ENCODE peak calls at places on chromosomes 13 and 19, in five cellular contexts. B is left ventricle myocardium inferior, G is tibial nerve, H is WERI-Rb-1, V is neural progenitor cell. Y is an unnamed sample. For H3K36me3, the result is how much of the 10 kb centered on the place peaks cover.

GRCh38 chr13:112188298-112188610 is 121.3 kb downstream of the SOX1 start:
- DNase-seq in G (no peak), H (no peak), B (no peak), V (no peak), Y (no peak)

GRCh38 chr19:49890349-49891311 is 6.1 kb downstream of the IL4I1 start:
- DNase-seq in V (peak), H (no peak), G (no peak), B (no peak), Y (no peak)

GRCh38 chr13:113629814-113630213 is 28.2 kb downstream of the ATP4B start:
- DNase-seq in B (peak), V (no peak), G (no peak), H (no peak), Y (no peak)

GRCh38 chr19:4406626-4407025 is 4.2 kb downstream of the CHAF1A start:
- DNase-seq in B (no peak), G (no peak), H (no peak), V (no peak), Y (no peak)

GRCh38 chr13:112756967-112757758 is 67.3 kb downstream of the ATP11A start:
- DNase-seq in G (no peak), H (no peak), V (peak), B (no peak), Y (no peak)

GRCh38 chr19:57192993-57193392 is 1.7 kb downstream of the ZNF264 start:
- DNase-seq in G (no peak), H (no peak), B (no peak), V (no peak), Y (no peak)

GRCh38 chr19:21022996-21023395 is 2.5 kb downstream of the ZNF430 start:
- DNase-seq in V (no peak), B (no peak), H (no peak), G (no peak), Y (peak)

GRCh38 chr13:112213467-112214245 is 146.7 kb downstream of the SOX1 start:
- DNase-seq in H (no peak), G (no peak), B (no peak), V (no peak), Y (no peak)

GRCh38 chr13:64248371-64249065 is 2832.9 kb upstream of the PCDH20 start:
- DNase-seq in V (no peak), B (no peak), H (no peak), G (no peak), Y (no peak)

GRCh38 chr13:46168341-46168740 is 13.6 kb downstream of the LCP1 start:
- DNase-seq in B (no peak), V (no peak), H (no peak), G (peak), Y (peak)

GRCh38 chr19:4976412-4977298 is 7.7 kb downstream of the KDM4B start:
- DNase-seq in H (no peak), B (peak), V (peak), G (peak), Y (no peak)

GRCh38 chr13:45055198-45055901 is 65.0 kb upstream of the GTF2F2 start:
- DNase-seq in V (no peak), H (no peak), G (no peak), B (no peak), Y (peak)

GRCh38 chr19:39474139-39474620 is 6.5 kb upstream of the TIMM50 start:
- DNase-seq in B (peak), H (peak), G (peak), V (peak), Y (peak)

GRCh38 chr19:52370341-52370710 is 603 bp downstream of the ZNF880 start:
- DNase-seq in B (no peak), V (no peak), H (no peak), G (no peak), Y (no peak)
- H3K36me3 ChIP-seq in B (half or more), V (under half), H (under half), G (half or more), Y (under half)

GRCh38 chr13:72656357-72656756 is 71.1 kb downstream of the MZT1 start:
- DNase-seq in H (no peak), G (no peak), B (no peak), V (no peak), Y (no peak)
- TF ChIP-seq CTCF in H (no peak), G (no peak), B (no peak), V (no peak), Y (no peak)

DNA sequence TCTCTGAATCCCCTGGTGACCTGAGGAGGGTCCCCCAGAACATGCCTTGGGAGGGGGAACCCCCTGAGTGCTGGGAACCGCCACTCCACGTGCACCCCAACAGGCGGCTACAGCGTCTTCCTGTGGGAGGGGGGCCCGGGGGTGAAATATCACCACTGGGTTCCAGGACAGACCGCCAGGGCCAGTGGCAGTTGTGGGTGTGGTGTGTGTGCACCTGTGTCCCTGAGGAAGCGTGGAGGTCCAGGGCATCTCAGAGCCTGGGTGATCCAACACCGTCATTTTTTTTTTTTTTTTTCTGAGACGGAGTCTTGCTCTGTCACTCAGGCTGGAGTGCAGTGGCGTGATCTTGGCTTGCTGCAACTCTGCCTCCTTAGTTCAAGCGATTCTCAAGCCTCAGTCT is 4.2 kb downstream of the ADGRE5 start:
- DNase-seq in G (no peak), B (no peak), H (no peak), V (no peak), Y (no peak)
- H3K4me3 ChIP-seq in G (no peak), B (peak), H (no peak), V (no peak), Y (no peak)

DNA sequence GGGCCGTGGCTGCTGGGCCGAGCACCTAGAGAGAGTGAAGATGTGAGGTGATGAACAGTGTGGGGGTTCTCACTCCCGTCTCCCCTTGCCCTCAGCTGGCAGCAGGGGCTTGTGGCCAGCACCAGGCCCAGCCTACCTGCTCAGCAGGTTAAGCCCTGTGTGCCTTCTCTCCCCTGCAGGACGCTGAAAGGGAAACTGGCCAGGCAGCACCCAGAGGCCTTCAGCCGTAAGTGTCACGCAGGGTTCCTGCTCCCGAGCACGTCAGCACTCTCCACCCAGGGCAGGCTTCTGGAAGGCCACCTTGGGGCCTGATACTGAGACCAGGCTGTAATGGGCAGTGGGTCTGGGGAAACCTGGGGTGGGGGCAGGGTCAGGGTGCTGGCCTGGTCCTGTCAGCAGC is 4.7 kb upstream of the UBA52 start:
- DNase-seq in B (no peak), G (no peak), V (no peak), H (no peak), Y (no peak)
- H3K36me3 ChIP-seq in B (half or more), G (half or more), V (under half), H (half or more), Y (half or more)

GRCh38 chr19:35565016-35565856 is 1.8 kb upstream of the ATP4A start:
- DNase-seq in B (no peak), H (no peak), V (no peak), G (no peak), Y (no peak)
- TF ChIP-seq CTCF in B (no peak), H (no peak), V (no peak), G (no peak), Y (no peak)

GRCh38 chr19:35710784-35711723 is 6.7 kb downstream of the ZBTB32 start:
- DNase-seq in G (no peak), H (no peak), V (no peak), B (no peak), Y (no peak)

GRCh38 chr19:35713904-35714440 is 3.8 kb upstream of the KMT2B start:
- DNase-seq in V (no peak), B (no peak), G (no peak), H (no peak), Y (no peak)

GRCh38 chr19:35712529-35712909 is 5.3 kb upstream of the KMT2B start:
- DNase-seq in G (no peak), V (no peak), B (no peak), H (no peak), Y (no peak)

GRCh38 chr19:35714601-35715354 is 3.0 kb upstream of the KMT2B start:
- DNase-seq in B (no peak), H (peak), G (no peak), V (peak), Y (no peak)

GRCh38 chr19:35712910-35713845 is 4.6 kb upstream of the KMT2B start:
- DNase-seq in H (no peak), G (no peak), V (no peak), B (no peak), Y (no peak)
- H3K4me3 ChIP-seq in H (no peak), G (no peak), V (no peak), B (no peak), Y (no peak)

DNA sequence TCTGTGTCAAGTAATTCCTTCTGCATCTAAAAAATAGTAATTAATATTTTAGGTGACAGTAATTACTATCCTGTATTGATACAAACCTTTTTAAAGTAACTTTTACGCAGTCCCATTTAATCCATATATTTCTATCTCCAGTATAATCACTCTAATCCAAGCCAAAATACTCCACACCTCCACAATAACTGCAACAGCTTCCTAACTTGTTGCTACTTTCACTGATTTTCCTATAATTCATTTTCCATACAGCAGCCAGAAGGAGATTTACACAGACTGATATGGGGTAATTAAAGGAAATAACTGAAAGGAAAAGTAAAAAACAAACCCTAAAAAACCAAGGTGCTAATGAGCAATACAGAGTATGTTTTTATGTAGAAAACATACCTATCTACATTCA is 64.9 kb downstream of the RBM26 start:
- DNase-seq in B (no peak), H (no peak), G (no peak), V (no peak), Y (no peak)
- H3K36me3 ChIP-seq in B (half or more), H (under half), G (half or more), V (half or more), Y (under half)

DNA sequence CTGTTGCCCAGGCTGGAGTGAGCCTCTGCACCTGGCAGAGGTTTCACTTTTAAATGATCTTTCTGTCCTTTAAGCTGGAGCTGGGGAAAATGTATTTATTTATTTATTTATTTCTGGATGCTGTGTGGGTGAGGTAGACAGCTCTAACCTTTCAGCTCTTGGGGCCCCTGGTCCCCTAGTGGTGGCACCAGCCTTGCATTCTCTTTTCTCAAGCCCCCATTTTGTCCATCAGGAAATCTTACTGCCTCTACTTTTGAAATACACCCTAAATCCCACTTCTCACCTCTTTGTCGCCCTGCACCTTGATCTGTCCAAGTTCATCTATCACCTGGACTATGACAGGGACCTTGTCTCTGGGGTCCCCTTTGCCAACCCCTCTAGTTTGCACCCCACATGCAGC is 2.1 kb upstream of the B9D2 start:
- DNase-seq in H (no peak), B (no peak), G (no peak), V (no peak), Y (no peak)
- TF ChIP-seq CTCF in H (peak), B (no peak), G (no peak), V (peak), Y (peak)